ENCODE peak calls at places on chromosomes 12 and 14, in seven cellular contexts. M, P, V, R, D, W and U are unnamed samples.
A peak's percentile ranks its signal among the peaks of the same experiment; 100 is the strongest.

GRCh38 chr14:65704850-65705249 is 292.3 kb downstream of the FUT8 start:
- DNase-seq in R (no peak), M (peak; percentile 54), V (peak; percentile 47), W (peak; percentile 48), D (no peak), P (no peak), U (peak; percentile 68)

GRCh38 chr12:26126340-26127284 is 1.8 kb upstream of the BHLHE41 start:
- DNase-seq in W (peak; percentile 54), V (peak; percentile 79), M (peak; percentile 57), D (peak; percentile 75), P (no peak), R (peak; percentile 97), U (peak; percentile 45)

GRCh38 chr12:56644654-56645053 is 1.1 kb downstream of the ATP5F1B start:
- DNase-seq in D (no peak), W (no peak), M (no peak), P (no peak), R (no peak), V (peak; percentile 52), U (no peak)

GRCh38 chr12:39499296-39499695 is 56.4 kb upstream of the KIF21A start:
- DNase-seq in M (no peak), V (no peak), P (no peak), D (no peak), R (no peak), W (no peak), U (no peak)

GRCh38 chr14:50830932-50831703 is at the start of gene NIN:
- DNase-seq in R (peak; percentile 92), D (peak; percentile 69), M (peak; percentile 75), P (peak; percentile 87), W (peak; percentile 78), V (peak; percentile 81), U (peak; percentile 78)

GRCh38 chr14:70924521-70924920 is 17.3 kb downstream of the PCNX1 start:
- DNase-seq in D (no peak), P (no peak), M (no peak), R (no peak), W (no peak), V (no peak), U (no peak)

GRCh38 chr12:18224745-18225144 is 36.6 kb upstream of the PIK3C2G start:
- DNase-seq in D (no peak), W (no peak), V (peak; percentile 77), R (no peak), P (peak; percentile 3), M (no peak), U (no peak)

GRCh38 chr14:105665247-105665950 is 139.0 kb downstream of the TMEM121 start:
- DNase-seq in P (no peak), D (no peak), V (no peak), W (no peak), R (no peak), M (no peak), U (no peak)

GRCh38 chr12:6092784-6093722 is 31.4 kb downstream of the VWF start:
- DNase-seq in W (no peak), V (peak; percentile 82), D (no peak), R (peak; percentile 87), P (no peak), M (no peak), U (no peak)

GRCh38 chr12:116402163-116402939 is 124.9 kb upstream of the MED13L start:
- DNase-seq in R (no peak), M (no peak), D (no peak), P (no peak), W (no peak), V (no peak), U (no peak)

GRCh38 chr14:64506751-64507150 is 2.2 kb downstream of the ZBTB1 start:
- DNase-seq in W (no peak), D (no peak), P (peak; percentile 25), M (no peak), R (no peak), V (no peak), U (no peak)

GRCh38 chr14:31059152-31059924 is 33.2 kb upstream of the STRN3 start:
- DNase-seq in M (no peak), P (no peak), R (no peak), D (no peak), W (no peak), V (peak; percentile 92), U (no peak)

GRCh38 chr12:87413784-87414183 is 615.4 kb downstream of the C12orf50 start:
- DNase-seq in W (no peak), P (no peak), D (no peak), V (peak; percentile 94), R (no peak), M (no peak), U (no peak)

GRCh38 chr12:257521-258321 is 4.9 kb downstream of the SLC6A13 start:
- DNase-seq in W (no peak), M (no peak), R (no peak), P (no peak), D (no peak), V (no peak), U (no peak)

GRCh38 chr14:54377501-54377900 is 19.3 kb upstream of the CDKN3 start:
- DNase-seq in M (no peak), W (no peak), V (no peak), D (no peak), R (no peak), P (no peak), U (no peak)

GRCh38 chr14:104360522-104360921 is 219.0 kb upstream of the C14orf180 start:
- DNase-seq in D (no peak), V (no peak), R (no peak), M (no peak), P (no peak), W (no peak), U (no peak)

GRCh38 chr12:96585977-96586376 is 96.6 kb downstream of the CFAP54 start:
- DNase-seq in W (no peak), P (no peak), V (no peak), R (no peak), D (no peak), M (no peak), U (no peak)

GRCh38 chr12:72995616-72996015 is 723.4 kb downstream of the TRHDE start:
- DNase-seq in D (no peak), M (no peak), W (no peak), R (no peak), P (no peak), V (no peak), U (no peak)

GRCh38 chr12:102406033-102406584 is 74.3 kb downstream of the IGF1 start:
- DNase-seq in W (no peak), D (peak; percentile 26), M (no peak), P (no peak), V (peak; percentile 0), R (no peak), U (no peak)